ENCODE peak calls at places on chromosomes 6 and 20, in seven cellular contexts. R, U, I, A, J, V and Z are unnamed samples.

GRCh38 chr6:390914-391558 is 516 bp upstream of the IRF4 start:
- DNase-seq in U (no peak), A (no peak), J (peak; percentile 67), V (no peak), R (no peak), I (no peak), Z (no peak)

GRCh38 chr20:35497320-35497719 is 32.1 kb downstream of the C20orf173 start:
- DNase-seq in V (no peak), R (no peak), U (no peak), A (no peak), J (no peak), I (no peak), Z (no peak)

GRCh38 chr20:17614176-17614811 is 44.4 kb downstream of the DSTN start:
- DNase-seq in A (no peak), V (no peak), J (no peak), U (no peak), R (peak; percentile 39), I (no peak), Z (no peak)

GRCh38 chr6:35406666-35407065 is 45.5 kb upstream of the FANCE start:
- DNase-seq in J (no peak), R (no peak), I (no peak), V (no peak), A (no peak), U (no peak), Z (no peak)

GRCh38 chr6:165664553-165665383 is 1.7 kb upstream of the PDE10A start:
- DNase-seq in I (no peak), A (no peak), V (no peak), U (no peak), R (peak; percentile 51), J (no peak), Z (no peak)

GRCh38 chr6:158053377-158054313 is 72.0 kb downstream of the SYNJ2 start:
- DNase-seq in I (no peak), R (no peak), J (no peak), A (no peak), V (no peak), U (no peak), Z (no peak)

GRCh38 chr20:34622821-34623451 is 54.0 kb downstream of the PIGU start:
- DNase-seq in V (no peak), J (no peak), R (peak; percentile 17), U (no peak), I (no peak), A (no peak), Z (peak; percentile 56)

GRCh38 chr6:14390805-14391204 is 273.2 kb downstream of the CD83 start:
- DNase-seq in R (no peak), V (no peak), U (no peak), I (no peak), J (no peak), A (no peak), Z (no peak)

GRCh38 chr20:24490598-24490997 is 21.2 kb downstream of the SYNDIG1 start:
- DNase-seq in U (no peak), R (no peak), A (no peak), V (no peak), J (no peak), I (no peak), Z (no peak)

GRCh38 chr6:143757346-143757832 is 79.6 kb downstream of the PHACTR2 start:
- DNase-seq in R (no peak), A (no peak), V (no peak), U (no peak), I (no peak), J (no peak), Z (no peak)

GRCh38 chr20:38217791-38218565 is 42.6 kb downstream of the KIAA1755 start:
- DNase-seq in A (peak; percentile 36), U (no peak), R (peak; percentile 85), I (peak; percentile 87), J (no peak), V (no peak), Z (no peak)

GRCh38 chr20:25318471-25319240 is 70.8 kb downstream of the PYGB start:
- DNase-seq in J (no peak), V (no peak), R (no peak), A (no peak), U (no peak), I (no peak), Z (no peak)

GRCh38 chr20:7113577-7114466 is 346.3 kb downstream of the BMP2 start:
- DNase-seq in I (no peak), U (peak; percentile 36), V (no peak), J (no peak), R (peak; percentile 67), A (no peak), Z (no peak)

GRCh38 chr6:31363809-31364208 is 6.8 kb upstream of the HLA-B start:
- DNase-seq in V (no peak), A (no peak), R (no peak), U (no peak), J (no peak), I (no peak), Z (peak; percentile 55)

GRCh38 chr6:2141644-2142290 is 103.6 kb downstream of the GMDS start:
- DNase-seq in J (no peak), A (no peak), V (no peak), I (no peak), R (no peak), U (no peak), Z (no peak)

GRCh38 chr6:113909224-113909856 is 52.2 kb downstream of the MARCKS start:
- DNase-seq in R (peak; percentile 83), U (peak; percentile 51), V (peak; percentile 4), J (no peak), I (no peak), A (peak; percentile 36), Z (peak; percentile 64)

GRCh38 chr20:13101276-13101675 is 92.5 kb downstream of the SPTLC3 start:
- DNase-seq in J (no peak), I (no peak), V (no peak), R (no peak), U (no peak), A (no peak), Z (no peak)

GRCh38 chr6:127302728-127303675 is 36.3 kb downstream of the RNF146 start:
- DNase-seq in R (peak; percentile 72), I (peak; percentile 6), A (peak; percentile 16), V (peak; percentile 21), J (peak; percentile 24), U (peak; percentile 28), Z (peak; percentile 85)